ENCODE peak calls at places on chromosomes 13 and 19, in five cellular contexts. J is stimulated activated CD8-positive, alpha-beta memory T cell treated with anti-CD3 and anti-CD28 coated beads, Interleukin-4, amount 100 ng/mL, for 4 hours; B is stimulated activated CD4-positive, alpha-beta T cell treated with anti-CD3 and anti-CD28 coated beads, TNF-alpha, amount 100 ng/mL, for 48 hours; H is GM12865; P is WTC11. Q is an unnamed sample.

GRCh38 chr19:41248895-41249294 is 15.3 kb upstream of the HNRNPUL1 start:
- DNase-seq in H (no peak), J (no peak), P (no peak), B (no peak), Q (no peak)

GRCh38 chr19:30799854-30800755 is 427.9 kb downstream of the ZNF536 start:
- DNase-seq in H (no peak), J (no peak), B (peak), P (peak), Q (no peak)

GRCh38 chr19:32595491-32595890 is 14.5 kb downstream of the PDCD5 start:
- DNase-seq in J (no peak), B (no peak), P (no peak), H (no peak), Q (no peak)

GRCh38 chr13:74024314-74024713 is 109.9 kb downstream of the KLF12 start:
- DNase-seq in B (no peak), J (no peak), P (no peak), H (no peak), Q (no peak)

GRCh38 chr13:38871275-38871674 is 119.4 kb downstream of the STOML3 start:
- DNase-seq in B (no peak), P (no peak), J (no peak), H (no peak), Q (no peak)

GRCh38 chr13:79389031-79389430 is 17.0 kb downstream of the RBM26 start:
- DNase-seq in P (no peak), J (no peak), H (no peak), B (no peak), Q (no peak)

GRCh38 chr19:8610041-8610927 is at the start of gene ADAMTS10:
- DNase-seq in J (no peak), B (no peak), H (no peak), P (peak), Q (no peak)

GRCh38 chr13:88014527-88014926 is 343.4 kb downstream of the SLITRK5 start:
- DNase-seq in B (no peak), H (no peak), P (no peak), J (no peak), Q (no peak)

GRCh38 chr19:30784850-30785459 is 412.8 kb downstream of the ZNF536 start:
- DNase-seq in B (peak), J (peak), P (peak), H (peak), Q (no peak)

GRCh38 chr19:21947775-21948174 is 63.0 kb downstream of the ZNF208 start:
- DNase-seq in B (no peak), H (peak), J (no peak), P (no peak), Q (no peak)

GRCh38 chr19:458091-459042 is 2.5 kb downstream of the SHC2 start:
- DNase-seq in J (no peak), H (no peak), B (no peak), P (no peak), Q (no peak)

GRCh38 chr19:18644144-18645034 is 7.6 kb downstream of the KLHL26 start:
- DNase-seq in P (no peak), J (no peak), H (no peak), B (no peak), Q (no peak)

GRCh38 chr19:30877591-30878230 is 471.5 kb downstream of the TSHZ3 start:
- DNase-seq in H (no peak), J (no peak), P (no peak), B (no peak), Q (no peak)

GRCh38 chr19:38073806-38074685 is 150.0 kb downstream of the DPF1 start:
- DNase-seq in J (no peak), P (peak), H (no peak), B (no peak), Q (no peak)

GRCh38 chr19:38023245-38023644 is 116.2 kb downstream of the SIPA1L3 start:
- DNase-seq in B (no peak), H (no peak), J (no peak), P (no peak), Q (no peak)

GRCh38 chr13:48954086-48954485 is 21.6 kb upstream of the FNDC3A start:
- DNase-seq in H (no peak), P (no peak), B (no peak), J (no peak), Q (no peak)

GRCh38 chr13:31674056-31674455 is 65.3 kb upstream of the RXFP2 start:
- DNase-seq in H (no peak), P (no peak), B (no peak), J (no peak), Q (no peak)

GRCh38 chr19:33394006-33394722 is 20.7 kb downstream of the CEBPG start:
- DNase-seq in B (no peak), H (no peak), P (no peak), J (no peak), Q (peak)